ENCODE peak calls at places on chromosomes 12 and 14, in four cellular contexts. G is HL-60, F is K562, N is GM12878. R is an unnamed sample.

GRCh38 chr12:109820921-109821381 is 12.2 kb downstream of the TRPV4 start:
- DNase-seq in G (no peak), F (no peak), N (no peak), R (no peak)

GRCh38 chr12:75196865-75197264 is 12.8 kb downstream of the KCNC2 start:
- DNase-seq in G (no peak), F (no peak), N (no peak), R (no peak)

GRCh38 chr12:127664901-127665300 is 602.1 kb upstream of the TMEM132C start:
- DNase-seq in G (no peak), F (no peak), N (no peak), R (no peak)

GRCh38 chr12:93468008-93468371 is 676 bp downstream of the MRPL42 start:
- DNase-seq in G (peak), F (no peak), N (no peak), R (no peak)

GRCh38 chr12:109738209-109738608 is 24.6 kb downstream of the FAM222A start:
- DNase-seq in G (no peak), F (no peak), N (no peak), R (no peak)

GRCh38 chr12:2841056-2841455 is 6.2 kb upstream of the NRIP2 start:
- DNase-seq in G (no peak), F (no peak), N (no peak), R (no peak)

GRCh38 chr12:112870267-112870980 is 36.3 kb upstream of the OAS1 start:
- DNase-seq in G (peak), F (no peak), N (no peak), R (no peak)

GRCh38 chr14:68547305-68548193 is 245.3 kb downstream of the ZFP36L1 start:
- DNase-seq in G (no peak), F (no peak), N (no peak), R (no peak)

GRCh38 chr14:78143489-78144145 is 26.6 kb upstream of the NRXN3 start:
- DNase-seq in G (no peak), F (peak), N (no peak), R (no peak)

GRCh38 chr12:91628656-91629055 is 446.0 kb upstream of the DCN start:
- DNase-seq in G (no peak), F (no peak), N (no peak), R (no peak)

GRCh38 chr14:42214981-42215491 is 608.4 kb downstream of the LRFN5 start:
- DNase-seq in G (no peak), F (no peak), N (no peak), R (no peak)

GRCh38 chr14:100081997-100082625 is 16.9 kb downstream of the EVL start:
- DNase-seq in G (no peak), F (no peak), N (no peak), R (no peak)

GRCh38 chr12:84077692-84078091 is 834.9 kb downstream of the SLC6A15 start:
- DNase-seq in G (no peak), F (no peak), N (no peak), R (no peak)

GRCh38 chr12:66813137-66813867 is 134.4 kb upstream of the GRIP1 start:
- DNase-seq in G (no peak), F (peak), N (no peak), R (no peak)

GRCh38 chr14:75979071-75979571 is 2.7 kb downstream of the TGFB3 start:
- DNase-seq in G (no peak), F (peak), N (no peak), R (no peak)

GRCh38 chr14:53330441-53330840 is 177.3 kb upstream of the DDHD1 start:
- DNase-seq in G (no peak), F (no peak), N (no peak), R (no peak)

GRCh38 chr12:16588812-16589211 is 17.1 kb downstream of the LMO3 start:
- DNase-seq in G (no peak), F (no peak), N (no peak), R (no peak)

GRCh38 chr14:29584992-29585391 is 342.7 kb downstream of the PRKD1 start:
- DNase-seq in G (no peak), F (no peak), N (no peak), R (no peak)

GRCh38 chr12:94677778-94678177 is 27.4 kb upstream of the TMCC3 start:
- DNase-seq in G (no peak), F (no peak), N (no peak), R (no peak)

GRCh38 chr12:59699408-59700144 is 103.7 kb downstream of the SLC16A7 start:
- DNase-seq in G (peak), F (no peak), N (no peak), R (no peak)

DNA sequence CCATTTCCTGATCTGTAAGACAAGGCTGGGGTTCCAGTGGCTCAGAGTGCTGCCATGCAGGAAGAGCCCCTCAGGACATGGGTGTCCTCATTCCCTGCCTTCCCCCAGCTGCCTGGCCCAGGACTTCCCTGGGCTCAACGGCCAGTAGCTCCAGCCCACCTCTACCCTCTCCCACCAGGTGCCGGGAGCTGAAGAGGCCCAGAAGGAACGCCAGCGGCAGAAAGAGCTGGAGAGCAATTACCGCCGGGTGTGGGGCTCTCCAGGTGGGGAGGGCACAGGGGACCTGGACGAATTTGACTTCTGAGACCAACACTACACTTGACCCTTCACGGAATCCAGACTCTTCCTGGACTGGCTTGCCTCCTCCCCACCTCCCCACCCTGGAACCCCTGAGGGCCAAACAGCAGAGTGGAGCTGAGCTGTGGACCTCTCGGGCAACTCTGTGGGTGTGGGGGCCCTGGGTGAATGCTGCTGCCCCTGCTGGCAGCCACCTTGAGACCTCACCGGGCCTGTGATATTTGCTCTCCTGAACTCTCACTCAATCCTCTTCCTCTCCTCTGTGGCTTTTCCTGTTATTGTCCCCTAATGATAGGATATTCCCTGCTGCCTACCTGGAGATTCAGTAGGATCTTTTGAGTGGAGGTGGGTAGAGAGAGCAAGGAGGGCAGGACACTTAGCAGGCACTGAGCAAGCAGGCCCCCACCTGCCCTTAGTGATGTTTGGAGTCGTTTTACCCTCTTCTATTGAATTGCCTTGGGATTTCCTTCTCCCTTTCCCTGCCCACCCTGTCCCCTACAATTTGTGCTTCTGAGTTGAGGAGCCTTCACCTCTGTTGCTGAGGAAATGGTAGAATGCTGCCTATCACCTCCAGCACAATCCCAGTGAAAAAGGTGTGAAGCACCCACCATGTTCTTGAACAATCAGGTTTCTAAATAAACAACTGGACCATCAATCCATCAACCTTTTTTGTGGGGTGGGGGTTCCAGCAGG is 17.6 kb downstream of the AGAP2 start:
- DNase-seq in G (no peak), F (no peak), N (no peak), R (peak)
- TF ChIP-seq SPI1 in G (no peak), F (no peak), N (no peak), R (no peak)

DNA sequence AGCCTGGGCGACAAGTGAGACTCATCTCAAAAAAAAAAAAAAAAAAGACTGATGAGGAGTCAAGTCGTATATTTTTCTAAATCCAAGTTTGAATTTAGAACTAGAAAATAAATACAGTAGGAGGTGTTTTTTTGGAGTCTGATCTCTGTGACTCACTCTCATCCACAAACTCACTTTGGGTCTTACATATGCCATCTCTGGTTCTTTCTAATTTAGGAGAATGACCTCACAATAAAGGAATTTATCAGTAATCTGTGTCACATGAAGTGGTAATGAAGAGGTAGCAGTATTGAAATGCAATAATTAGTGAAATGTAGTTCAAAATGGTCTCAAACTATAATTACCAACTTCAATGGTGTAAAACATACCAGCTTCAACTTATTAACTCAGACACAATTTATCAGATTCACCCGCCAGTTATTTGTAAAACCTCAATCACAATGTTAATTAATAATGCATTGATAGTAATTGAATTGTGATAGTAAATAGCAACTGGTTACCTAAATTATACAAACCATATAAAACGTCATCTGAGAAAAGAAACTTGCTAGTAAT is 4.4 kb upstream of the CFL2 start:
- DNase-seq in G (no peak), F (no peak), N (no peak), R (no peak)
- TF ChIP-seq SPI1 in G (no peak), F (no peak), N (no peak), R (no peak)

DNA sequence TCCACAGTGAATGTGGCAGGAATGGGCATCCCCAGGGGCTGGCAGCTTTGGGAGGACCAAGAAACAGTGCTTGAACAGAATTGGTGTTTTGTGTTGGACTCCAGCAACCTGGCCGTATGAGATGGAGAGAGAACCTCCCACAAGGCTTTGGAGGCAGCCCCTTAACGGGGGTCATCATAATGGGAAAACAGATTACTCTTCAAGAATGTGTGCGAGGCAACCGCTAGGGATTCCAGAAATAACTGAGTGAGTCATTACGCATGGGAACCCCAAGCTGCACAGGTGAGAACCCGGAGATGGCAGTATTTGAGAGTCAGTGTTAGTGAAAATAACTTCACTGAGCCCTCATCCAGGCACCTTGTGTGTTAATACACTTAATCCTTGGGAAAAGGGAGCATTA is 567.8 kb upstream of the TBX3 start:
- DNase-seq in G (no peak), F (no peak), N (no peak), R (no peak)
- TF ChIP-seq SPI1 in G (no peak), F (no peak), N (no peak), R (no peak)

DNA sequence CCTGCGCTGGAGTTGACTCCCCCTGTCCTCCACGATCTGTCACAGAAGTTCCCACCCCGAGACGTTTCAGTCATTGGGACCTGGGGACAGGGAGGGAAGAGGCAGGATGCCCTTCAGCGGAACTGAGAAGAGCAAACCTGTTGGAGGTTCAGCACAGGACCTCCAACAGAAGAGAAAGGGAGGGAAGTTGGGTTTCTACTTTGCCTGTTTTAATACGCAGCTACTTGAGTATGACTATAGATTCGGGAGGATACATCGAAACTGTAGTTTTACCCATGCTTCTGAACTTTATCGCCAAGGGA is 2.3 kb upstream of the DUSP6 start:
- DNase-seq in G (no peak), F (no peak), N (no peak), R (peak)
- TF ChIP-seq SPI1 in G (peak), F (no peak), N (peak), R (peak)

DNA sequence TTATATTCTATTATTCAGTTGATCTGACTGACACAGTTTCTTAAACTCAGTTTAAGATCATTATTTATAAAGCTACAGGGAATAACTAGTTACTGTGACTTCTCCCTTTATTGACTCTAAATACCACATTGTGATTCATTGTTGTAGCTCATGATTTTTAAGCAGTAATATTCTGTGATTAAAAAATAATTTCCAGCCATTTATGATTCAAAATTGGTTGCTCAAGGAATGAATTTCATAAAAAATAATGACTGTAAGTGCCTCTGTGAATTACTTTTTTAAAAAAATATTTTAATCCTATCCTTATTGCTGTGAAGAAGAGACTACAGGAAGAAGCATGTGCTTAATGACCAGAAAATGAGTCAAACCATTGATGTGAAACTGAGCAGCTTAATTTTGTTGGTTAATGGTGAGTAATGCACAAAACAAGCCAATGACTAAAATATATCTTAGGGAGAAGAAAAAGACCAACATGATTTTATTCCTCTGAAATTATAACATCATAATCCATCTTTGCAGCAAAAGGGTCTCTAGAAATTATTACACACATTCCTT is 207.3 kb downstream of the PIK3C2G start:
- DNase-seq in G (no peak), F (no peak), N (no peak), R (no peak)
- TF ChIP-seq SPI1 in G (no peak), F (no peak), N (no peak), R (no peak)

DNA sequence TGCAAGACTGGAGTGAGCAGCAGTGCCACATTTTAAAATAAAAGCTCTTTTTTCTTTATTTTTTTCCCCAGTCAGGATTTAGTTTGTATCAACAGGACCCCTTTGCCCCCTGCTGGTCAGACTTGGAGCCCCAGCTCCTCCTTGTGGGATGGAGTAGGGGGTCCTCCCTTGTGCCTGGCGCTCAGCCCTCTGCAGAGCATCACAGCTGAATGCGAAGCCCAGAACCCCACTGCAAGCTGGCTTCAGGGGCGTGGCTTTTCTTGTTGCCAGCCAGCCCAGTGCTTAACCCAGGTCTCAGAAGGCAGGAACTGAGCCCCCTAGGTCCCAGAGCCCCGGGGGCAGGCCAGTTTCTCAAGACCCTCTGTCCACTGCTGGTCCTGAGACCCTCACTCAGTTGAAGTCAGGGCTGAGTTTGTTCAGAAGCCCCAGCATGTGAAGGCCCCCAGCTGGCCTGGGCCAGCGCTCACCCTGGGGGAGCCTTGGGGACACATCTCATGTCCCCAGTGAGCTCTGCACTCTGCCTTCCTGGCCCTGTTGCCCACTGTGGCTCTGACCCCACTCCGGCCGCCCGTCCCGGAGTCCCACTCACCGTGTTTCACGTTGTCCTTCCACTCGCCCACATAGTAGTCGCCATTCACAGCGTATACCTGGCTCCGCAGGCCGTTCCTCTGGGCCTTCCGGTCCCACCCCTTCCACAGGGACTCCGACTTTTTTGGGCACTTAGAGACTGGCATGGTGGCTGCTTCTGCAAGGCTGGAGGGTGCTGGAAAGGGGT is 517 bp downstream of the MORN3 start:
- DNase-seq in G (no peak), F (peak), N (no peak), R (no peak)
- TF ChIP-seq SPI1 in G (no peak), F (no peak), N (no peak), R (no peak)

GRCh38 chr14:93868165-93868564 is 59.0 kb upstream of the FAM181A start:
- DNase-seq in G (no peak), F (no peak), N (no peak), R (no peak)
- TF ChIP-seq SPI1 in G (no peak), F (no peak), N (no peak), R (no peak)

R was measured in GM12891.